ENCODE peak calls at places on chromosomes 6 and 20, in ten cellular contexts. I is KBM-7; C is A549; L is left cardiac atrium; Z is foreskin melanocyte; W is ACHN; U is occipital lobe; J is Peyer's patch; N is CD4-positive, alpha-beta T cell; H is natural killer cell. P is an unnamed sample.

GRCh38 chr20:36881888-36882287 is 6.0 kb downstream of the TLDC2 start:
- DNase-seq in C (no peak), W (no peak), Z (no peak), I (no peak), N (no peak), L (no peak), J (peak), H (no peak), U (no peak), P (no peak)

GRCh38 chr6:108874470-108875160 is 26.4 kb downstream of the ARMC2 start:
- DNase-seq in H (peak), J (peak), W (no peak), I (peak), U (no peak), Z (no peak), C (no peak), L (no peak), N (no peak), P (no peak)

GRCh38 chr6:116507324-116507723 is 4.1 kb upstream of the CALHM5 start:
- DNase-seq in L (no peak), U (no peak), J (no peak), H (no peak), C (no peak), N (no peak), W (no peak), Z (no peak), I (no peak), P (no peak)

GRCh38 chr6:83183082-83183828 is 9.8 kb downstream of the PGM3 start:
- DNase-seq in J (no peak), U (no peak), N (no peak), I (no peak), H (no peak), Z (peak), W (peak), L (peak), C (peak), P (no peak)

GRCh38 chr20:38164624-38165088 is 414 bp downstream of the TGM2 start:
- DNase-seq in I (no peak), H (no peak), J (no peak), L (no peak), U (no peak), Z (no peak), W (no peak), C (no peak), N (no peak), P (no peak)

GRCh38 chr6:127582777-127583462 is 5.9 kb downstream of the C6orf58 start:
- DNase-seq in J (no peak), N (no peak), U (no peak), I (no peak), W (peak), Z (peak), C (peak), L (no peak), H (no peak), P (no peak)

GRCh38 chr20:20217626-20218025 is 150.3 kb upstream of the INSM1 start:
- DNase-seq in U (no peak), W (no peak), Z (no peak), N (no peak), C (no peak), I (no peak), L (no peak), J (no peak), H (no peak), P (no peak)

GRCh38 chr6:12381587-12381986 is 91.4 kb downstream of the EDN1 start:
- DNase-seq in Z (no peak), H (no peak), W (no peak), L (no peak), I (no peak), C (no peak), N (no peak), J (no peak), U (no peak), P (no peak)

GRCh38 chr6:107576852-107577251 is 86.9 kb downstream of the SOBP start:
- DNase-seq in W (peak), L (no peak), I (no peak), C (peak), J (no peak), H (no peak), Z (no peak), U (no peak), N (no peak), P (no peak)

GRCh38 chr20:34522969-34523871 is 7.0 kb downstream of the DYNLRB1 start:
- DNase-seq in N (peak), I (peak), L (no peak), J (peak), C (peak), U (no peak), H (no peak), Z (peak), W (peak), P (peak)

GRCh38 chr6:37283268-37283667 is 25.3 kb upstream of the TMEM217 start:
- DNase-seq in I (no peak), W (no peak), Z (no peak), H (no peak), C (no peak), J (no peak), N (no peak), U (no peak), L (no peak), P (no peak)

GRCh38 chr20:37914672-37915433 is 11.9 kb downstream of the VSTM2L start:
- DNase-seq in U (no peak), H (peak), L (no peak), W (no peak), C (no peak), I (peak), J (no peak), Z (no peak), N (no peak), P (no peak)

GRCh38 chr20:38633577-38634093 is 32.0 kb downstream of the ARHGAP40 start:
- DNase-seq in I (peak), W (peak), U (peak), L (peak), J (peak), H (peak), N (peak), C (peak), Z (peak), P (no peak)

GRCh38 chr6:36201612-36202011 is 5.1 kb downstream of the BRPF3 start:
- DNase-seq in Z (no peak), L (no peak), J (no peak), U (no peak), I (no peak), C (no peak), H (no peak), W (no peak), N (no peak), P (no peak)

GRCh38 chr20:57469418-57470211 is 55.3 kb downstream of the CTCFL start:
- DNase-seq in N (no peak), J (no peak), Z (no peak), L (no peak), H (no peak), W (no peak), C (no peak), U (no peak), I (no peak), P (peak)

GRCh38 chr6:35140991-35141720 is at the start of gene TCP11:
- DNase-seq in U (no peak), H (peak), W (no peak), C (no peak), N (peak), L (peak), I (no peak), J (peak), Z (no peak), P (peak)

GRCh38 chr6:25329982-25330381 is 50.8 kb downstream of the CARMIL1 start:
- DNase-seq in J (no peak), Z (no peak), H (no peak), N (no peak), U (no peak), C (no peak), I (no peak), W (no peak), L (no peak), P (no peak)

GRCh38 chr20:36607586-36608387 is 2.2 kb downstream of the RAB5IF start:
- DNase-seq in N (no peak), Z (no peak), W (peak), L (no peak), I (no peak), J (peak), U (no peak), H (no peak), C (peak), P (no peak)

GRCh38 chr20:4406627-4407026 is 315.1 kb upstream of the PRND start:
- DNase-seq in H (no peak), J (no peak), L (no peak), U (no peak), N (no peak), Z (no peak), I (no peak), W (no peak), C (no peak), P (no peak)

GRCh38 chr6:10320291-10320690 is 94.6 kb downstream of the TFAP2A start:
- DNase-seq in I (no peak), J (no peak), C (no peak), Z (no peak), W (no peak), N (no peak), H (no peak), U (no peak), L (no peak), P (no peak)

GRCh38 chr6:12698298-12698697 is 18.3 kb upstream of the PHACTR1 start:
- DNase-seq in H (no peak), L (no peak), Z (no peak), N (no peak), C (no peak), J (no peak), W (no peak), U (no peak), I (no peak), P (no peak)

GRCh38 chr20:63230800-63231268 is 4.9 kb upstream of the BIRC7 start:
- DNase-seq in Z (peak), H (no peak), J (peak), L (peak), I (peak), N (no peak), C (peak), W (no peak), U (no peak), P (peak)

GRCh38 chr6:23173231-23173630 is 603.9 kb downstream of the HDGFL1 start:
- DNase-seq in N (no peak), I (peak), H (no peak), C (no peak), Z (no peak), L (no peak), J (no peak), W (no peak), U (no peak), P (no peak)

GRCh38 chr20:6501061-6501460 is 266.4 kb upstream of the BMP2 start:
- DNase-seq in L (no peak), J (no peak), C (peak), U (no peak), N (no peak), I (no peak), W (peak), H (no peak), Z (peak), P (no peak)